ENCODE peak calls at places on chromosomes 16 and 17, in seven cellular contexts. Z is H1, V is PC-3, B is GM12878, N is fibroblast of lung, U is GM23248, M is HCT116. L is an unnamed sample.

GRCh38 chr17:31834448-31834847 is 24.6 kb downstream of the COPRS start:
- DNase-seq in U (no peak), N (no peak), Z (no peak), M (no peak), V (no peak), B (peak; percentile 46), L (no peak)

GRCh38 chr16:84367750-84368320 is 503 bp upstream of the ATP2C2 start:
- DNase-seq in N (no peak), V (no peak), Z (peak; percentile 57), U (no peak), M (no peak), B (no peak), L (peak; percentile 81)

GRCh38 chr17:76707985-76708807 is 2.6 kb downstream of the MXRA7 start:
- DNase-seq in V (no peak), M (no peak), B (no peak), Z (peak; percentile 87), U (no peak), N (no peak), L (no peak)

GRCh38 chr16:35391328-35391727 is 1931.9 kb downstream of the TP53TG3F start:
- DNase-seq in N (peak; percentile 2), U (peak; percentile 55), B (no peak), M (peak; percentile 6), V (peak; percentile 27), Z (peak; percentile 52), L (no peak)

GRCh38 chr16:17367932-17368331 is 102.8 kb downstream of the XYLT1 start:
- DNase-seq in U (peak; percentile 85), M (no peak), Z (peak; percentile 82), B (no peak), V (no peak), N (peak; percentile 85), L (no peak)

GRCh38 chr16:69423189-69423588 is 1.2 kb upstream of the CYB5B start:
- DNase-seq in U (no peak), N (no peak), V (no peak), Z (no peak), B (no peak), M (no peak), L (no peak)

GRCh38 chr16:55039511-55039910 is 108.8 kb downstream of the IRX5 start:
- DNase-seq in U (no peak), N (no peak), V (no peak), Z (no peak), M (no peak), B (no peak), L (no peak)

GRCh38 chr17:6444573-6445335 is 499 bp downstream of the PIMREG start:
- DNase-seq in M (no peak), V (no peak), N (no peak), U (peak; percentile 30), B (no peak), Z (no peak), L (no peak)

GRCh38 chr16:86302710-86303109 is 207.6 kb upstream of the FOXF1 start:
- DNase-seq in Z (no peak), B (no peak), V (no peak), N (no peak), U (no peak), M (no peak), L (no peak)

GRCh38 chr16:89383095-89384003 is 107.0 kb downstream of the ANKRD11 start:
- DNase-seq in M (no peak), Z (no peak), U (no peak), N (peak; percentile 45), B (no peak), V (peak; percentile 78), L (peak; percentile 79)

GRCh38 chr16:67645397-67646121 is 615 bp downstream of the CARMIL2 start:
- DNase-seq in V (no peak), M (no peak), U (no peak), Z (no peak), B (no peak), N (no peak), L (no peak)

GRCh38 chr16:4491898-4492297 is 15.7 kb downstream of the HMOX2 start:
- DNase-seq in Z (no peak), V (no peak), U (no peak), N (no peak), B (no peak), M (no peak), L (no peak)

GRCh38 chr16:83720981-83721380 is 86.8 kb upstream of the HSBP1 start:
- DNase-seq in M (no peak), Z (no peak), V (no peak), U (no peak), B (no peak), N (no peak), L (no peak)

GRCh38 chr17:1177099-1177996 is 2.4 kb downstream of the ABR start:
- DNase-seq in N (peak; percentile 70), V (peak; percentile 19), U (peak; percentile 72), B (no peak), M (no peak), Z (no peak), L (no peak)

GRCh38 chr17:36923814-36924221 is 13.5 kb upstream of the LHX1 start:
- DNase-seq in M (no peak), B (no peak), N (peak; percentile 65), V (peak; percentile 33), U (no peak), Z (no peak), L (no peak)

GRCh38 chr16:89037261-89038152 is 56.1 kb upstream of the ACSF3 start:
- DNase-seq in B (no peak), V (peak; percentile 10), Z (peak; percentile 87), U (peak; percentile 67), N (peak; percentile 17), M (no peak), L (no peak)

GRCh38 chr17:64661981-64662773 is at the start of gene SMURF2:
- DNase-seq in V (peak; percentile 74), N (peak; percentile 63), B (no peak), Z (peak; percentile 83), U (peak; percentile 91), M (no peak), L (peak; percentile 84)

GRCh38 chr16:610513-611381 is 20.0 kb upstream of the WFIKKN1 start:
- DNase-seq in B (no peak), U (peak; percentile 52), V (no peak), M (no peak), N (peak; percentile 18), Z (peak; percentile 91), L (peak; percentile 63)

GRCh38 chr16:52069866-52070265 is 477.1 kb downstream of the TOX3 start:
- DNase-seq in B (no peak), N (peak; percentile 17), Z (peak; percentile 46), V (peak; percentile 2), U (peak; percentile 43), M (no peak), L (no peak)

GRCh38 chr17:48998557-48999440 is 1.6 kb downstream of the IGF2BP1 start:
- DNase-seq in N (peak; percentile 43), B (no peak), M (no peak), U (peak; percentile 13), Z (no peak), V (no peak), L (no peak)

GRCh38 chr16:25838724-25839186 is 147.0 kb downstream of the HS3ST4 start:
- DNase-seq in Z (peak; percentile 55), N (peak; percentile 45), V (peak; percentile 61), M (peak; percentile 27), U (peak; percentile 67), B (peak; percentile 11), L (peak; percentile 20)

GRCh38 chr16:9311303-9311954 is 220.0 kb downstream of the HAPSTR1 start:
- DNase-seq in N (no peak), Z (peak; percentile 54), U (peak; percentile 10), M (no peak), V (no peak), B (no peak), L (peak; percentile 48)

GRCh38 chr17:81701288-81702071 is 1.7 kb upstream of the MRPL12 start:
- DNase-seq in Z (no peak), M (no peak), U (peak; percentile 56), N (no peak), B (no peak), V (peak; percentile 25), L (no peak)

GRCh38 chr17:46129302-46129701 is 63.9 kb downstream of the KANSL1 start:
- DNase-seq in Z (no peak), V (no peak), U (no peak), B (no peak), N (no peak), M (no peak), L (no peak)
- H3K4me1 ChIP-seq in Z (peaks cover 11% of the 10 kb centered on the region), V (no peaks in the 10 kb centered on the region), U (peaks cover 13% of the 10 kb centered on the region), B (peaks cover 15% of the 10 kb centered on the region), N (no peaks in the 10 kb centered on the region), M (no peaks in the 10 kb centered on the region), L (no peaks in the 10 kb centered on the region)

GRCh38 chr16:31094088-31094423 is 541 bp downstream of the VKORC1 start:
- DNase-seq in B (no peak), N (peak; percentile 7), Z (no peak), V (no peak), U (peak; percentile 41), M (no peak), L (peak; percentile 33)

GRCh38 chr16:31094424-31095120 is at the start of gene VKORC1:
- DNase-seq in U (peak; percentile 100), M (peak; percentile 97), B (peak; percentile 87), V (peak; percentile 96), Z (peak; percentile 90), N (peak; percentile 97), L (peak; percentile 97)

GRCh38 chr16:31093132-31093703 is 1.4 kb downstream of the VKORC1 start:
- DNase-seq in U (peak; percentile 71), M (no peak), B (no peak), N (peak; percentile 41), Z (peak; percentile 61), V (peak; percentile 54), L (peak; percentile 34)

GRCh38 chr16:31090540-31090939 is 1.8 kb upstream of the PRSS53 start:
- DNase-seq in V (no peak), M (no peak), B (no peak), U (peak; percentile 84), N (peak; percentile 54), Z (no peak), L (no peak)

DNA sequence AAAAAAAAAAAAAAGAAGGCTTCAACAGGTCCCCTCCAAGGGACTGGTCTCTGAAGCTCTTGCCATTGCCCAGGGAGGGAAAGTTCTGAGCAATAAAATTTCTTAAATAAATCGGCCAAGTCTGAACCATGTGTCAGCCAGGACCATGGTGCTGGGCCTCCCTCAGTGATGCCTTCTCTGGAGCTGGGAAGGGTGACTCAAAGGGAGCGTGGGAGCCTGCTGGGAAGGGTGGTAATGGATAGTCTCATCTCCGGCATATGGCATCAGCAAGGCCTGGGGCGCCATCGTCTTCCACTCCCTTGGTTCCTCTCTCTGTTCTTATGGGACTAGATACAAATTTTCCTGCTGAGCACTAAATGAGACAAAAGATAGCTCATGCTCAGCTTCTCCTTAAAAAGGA is 2.3 kb downstream of the VKORC1 start:
- DNase-seq in U (peak; percentile 98), N (peak; percentile 35), B (no peak), Z (no peak), M (no peak), V (no peak), L (no peak)
- H3K27ac ChIP-seq in U (peak overlapping the region; percentile 93), N (no peak overlapping the region), B (no peak overlapping the region), Z (no peak overlapping the region), M (peak overlapping the region; percentile 27), V (no peak overlapping the region), L (no peak overlapping the region)

GRCh38 chr17:42853004-42853403 is 2.0 kb downstream of the AOC3 start:
- DNase-seq in B (no peak), Z (no peak), V (no peak), U (no peak), M (no peak), N (no peak), L (no peak)
- H3K9ac ChIP-seq in B (no peak overlapping the region), Z (no peak overlapping the region), V (no peak overlapping the region), U (no peak overlapping the region), M (no peak overlapping the region), N (no peak overlapping the region), L (no peak overlapping the region)

DNA sequence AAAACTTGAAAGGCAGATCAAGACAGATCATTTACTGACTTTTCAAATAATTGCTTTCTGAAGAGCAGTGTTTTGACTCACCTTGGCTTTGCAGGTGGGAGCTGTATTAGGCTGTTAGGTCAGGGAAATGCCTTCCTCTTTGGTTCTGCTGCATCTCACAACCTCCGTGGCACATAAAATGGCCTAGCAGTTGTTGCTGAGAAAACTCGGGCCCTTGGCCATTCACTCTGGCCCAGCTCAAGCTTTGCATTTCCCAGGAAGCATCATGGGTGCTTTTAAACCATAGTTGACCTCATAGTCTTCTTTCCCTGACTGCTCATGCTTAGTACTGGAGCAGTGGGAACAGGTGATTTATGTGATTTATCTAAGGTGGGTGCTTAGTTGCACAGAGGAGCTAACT is 83.5 kb downstream of the KSR1 start:
- DNase-seq in U (no peak), B (no peak), M (no peak), Z (no peak), N (no peak), V (no peak), L (no peak)
- H3K4me1 ChIP-seq in U (peaks cover 30% of the 10 kb centered on the region), B (peaks cover 44% of the 10 kb centered on the region), M (peaks cover 7% of the 10 kb centered on the region), Z (no peaks in the 10 kb centered on the region), N (peaks cover 17% of the 10 kb centered on the region), V (no peaks in the 10 kb centered on the region), L (peaks cover 16% of the 10 kb centered on the region)